ENCODE peak calls at places on chromosomes 13 and 19, in five cellular contexts. E is OCI-LY7, Q is stomach, Z is mesendoderm, S is IMR-90. P is an unnamed sample. For H3K36me3 and H3K4me1, the result is how much of the 10 kb centered on the place peaks cover.

GRCh38 chr19:39412867-39413268 is 399 bp downstream of the PLEKHG2 start:
- DNase-seq in E (no peak), Q (no peak), Z (no peak), S (no peak), P (peak)

GRCh38 chr13:66069570-66069969 is 1160.6 kb downstream of the PCDH9 start:
- DNase-seq in E (no peak), Q (no peak), Z (no peak), S (peak), P (no peak)

GRCh38 chr13:29362849-29363604 is 232.5 kb downstream of the SLC7A1 start:
- DNase-seq in E (peak), Q (peak), Z (peak), S (peak), P (peak)

GRCh38 chr13:23963184-23963931 is 66.1 kb upstream of the C1QTNF9B start:
- DNase-seq in E (no peak), Q (no peak), Z (no peak), S (no peak), P (no peak)

GRCh38 chr19:23263870-23264590 is 13.8 kb upstream of the ZNF724 start:
- DNase-seq in E (no peak), Q (no peak), Z (no peak), S (no peak), P (no peak)

GRCh38 chr19:18612772-18613588 is at the start of gene TMEM59L:
- DNase-seq in E (no peak), Q (no peak), Z (no peak), S (no peak), P (no peak)

GRCh38 chr19:38974599-38975213 is 836 bp downstream of the FBXO17 start:
- DNase-seq in E (no peak), Q (no peak), Z (no peak), S (no peak), P (no peak)

GRCh38 chr19:47765522-47766358 is 12.8 kb upstream of the SELENOW start:
- DNase-seq in E (peak), Q (peak), Z (peak), S (peak), P (peak)

GRCh38 chr13:102877285-102877684 is 31.5 kb downstream of the ERCC5 start:
- DNase-seq in E (no peak), Q (no peak), Z (peak), S (peak), P (no peak)

DNA sequence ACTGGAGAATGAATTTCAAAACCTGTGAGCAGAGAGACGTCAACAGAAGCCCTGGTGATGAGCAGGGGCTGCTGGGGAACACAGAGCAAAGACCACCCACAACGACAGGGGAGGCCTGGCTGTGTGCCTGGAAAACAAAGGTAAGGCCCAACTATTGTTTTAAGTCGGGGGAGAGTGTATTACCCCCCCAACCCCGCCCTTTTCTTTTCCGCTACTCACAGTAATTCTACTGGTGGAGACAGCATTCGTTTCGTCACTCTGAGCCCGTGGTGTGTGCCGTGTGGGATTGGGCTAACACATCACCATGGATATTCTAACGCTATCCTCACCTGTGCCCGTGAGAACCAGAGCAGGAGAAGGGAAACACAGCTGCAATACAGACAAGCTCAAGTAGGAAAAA is 18.6 kb upstream of the ADPRHL1 start:
- DNase-seq in E (no peak), Q (no peak), Z (no peak), S (no peak), P (no peak)
- H3K36me3 ChIP-seq in E (under half), Q (half or more), Z (under half), S (under half), P (under half)

DNA sequence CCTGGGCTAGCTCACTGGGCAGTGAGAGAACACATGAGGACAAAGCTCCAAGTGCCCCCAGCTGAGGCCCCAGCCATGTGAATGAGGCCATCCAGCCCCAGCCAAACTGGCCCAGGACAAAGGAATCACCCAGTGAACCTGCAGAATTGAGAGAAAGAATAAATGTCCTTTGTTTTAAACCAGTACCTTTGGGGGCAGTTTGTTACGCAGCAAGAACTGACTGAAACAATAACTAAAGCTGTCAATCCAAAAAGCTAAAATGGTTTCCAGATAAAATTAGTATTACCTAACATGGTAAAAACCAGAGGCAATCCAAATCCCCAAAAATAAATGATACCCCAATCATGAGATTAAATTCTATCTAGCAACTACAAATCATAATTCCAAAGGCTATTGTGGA is 69.6 kb downstream of the ZNF557 start:
- DNase-seq in E (no peak), Q (no peak), Z (no peak), S (no peak), P (no peak)
- H3K4me1 ChIP-seq in E (under half), Q (under half), Z (under half), S (under half), P (under half)

DNA sequence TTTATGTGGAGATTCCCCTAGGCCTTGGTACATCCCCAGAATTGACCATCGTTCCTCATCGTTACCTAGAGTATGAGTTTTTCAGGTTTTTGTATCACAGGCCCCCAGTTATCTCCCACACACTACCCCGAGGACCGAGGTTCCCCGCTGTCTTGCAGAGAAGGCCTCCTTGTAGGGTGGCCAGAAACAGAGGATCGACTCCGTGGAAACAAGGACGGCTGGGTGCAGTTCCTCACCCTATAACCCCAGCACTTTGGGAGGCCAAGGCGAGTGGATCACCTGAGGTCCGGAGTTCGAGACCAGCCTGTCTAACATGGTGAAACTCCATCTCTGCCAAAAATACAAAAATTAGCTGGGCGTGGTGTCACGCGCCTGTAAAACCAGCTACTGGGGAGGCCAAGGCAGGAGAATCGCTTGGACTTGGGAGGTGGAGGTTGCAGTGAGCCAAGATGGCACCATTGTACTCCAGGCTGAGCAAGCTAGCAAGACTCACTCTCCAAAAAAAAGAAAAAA is 720 bp downstream of the ADAT3 start:
- DNase-seq in E (no peak), Q (no peak), Z (no peak), S (no peak), P (no peak)
- H3K27ac ChIP-seq in E (peak), Q (peak), Z (no peak), S (peak), P (peak)

GRCh38 chr13:106656214-106656613 is 88.3 kb upstream of the ARGLU1 start:
- DNase-seq in E (no peak), Q (no peak), Z (no peak), S (no peak), P (no peak)

GRCh38 chr13:106657104-106657503 is 89.2 kb upstream of the ARGLU1 start:
- DNase-seq in E (no peak), Q (no peak), Z (peak), S (no peak), P (no peak)

GRCh38 chr13:106661236-106661635 is 93.3 kb upstream of the ARGLU1 start:
- DNase-seq in E (no peak), Q (no peak), Z (no peak), S (no peak), P (no peak)
- H3K36me3 ChIP-seq in E (under half), Q (under half), Z (under half), S (under half), P (under half)

GRCh38 chr19:42246869-42247630 is 4.6 kb upstream of the GSK3A start:
- DNase-seq in E (no peak), Q (no peak), Z (no peak), S (peak), P (no peak)

GRCh38 chr19:42246143-42246868 is 3.9 kb upstream of the GSK3A start:
- DNase-seq in E (no peak), Q (peak), Z (peak), S (peak), P (peak)

GRCh38 chr19:42249149-42249750 is 5.7 kb downstream of the ERF start:
- DNase-seq in E (no peak), Q (no peak), Z (no peak), S (no peak), P (no peak)

GRCh38 chr19:42248270-42249148 is 6.1 kb upstream of the GSK3A start:
- DNase-seq in E (no peak), Q (no peak), Z (no peak), S (no peak), P (no peak)

GRCh38 chr19:42247631-42248199 is 5.3 kb upstream of the GSK3A start:
- DNase-seq in E (no peak), Q (no peak), Z (no peak), S (no peak), P (no peak)
- H3K4me1 ChIP-seq in E (under half), Q (half or more), Z (under half), S (under half), P (half or more)